ENCODE peak calls at places on chromosome 21, in six cellular contexts. E, K, U, V, S and J are unnamed samples.

GRCh38 chr21:28393279-28393678 is 599.4 kb downstream of the LTN1 start:
- DNase-seq in E (peak), K (no peak), U (no peak), V (no peak), S (peak), J (no peak)

GRCh38 chr21:27839512-27840115 is 872.7 kb upstream of the ADAMTS5 start:
- DNase-seq in E (no peak), K (no peak), U (no peak), V (no peak), S (no peak), J (no peak)

GRCh38 chr21:17903029-17903806 is 84.1 kb upstream of the C21orf91 start:
- DNase-seq in E (no peak), K (no peak), U (no peak), V (no peak), S (no peak), J (no peak)

GRCh38 chr21:15682182-15682895 is 47.4 kb upstream of the USP25 start:
- DNase-seq in E (no peak), K (no peak), U (peak), V (no peak), S (no peak), J (peak)

GRCh38 chr21:26776320-26777021 is 68.7 kb downstream of the ADAMTS1 start:
- DNase-seq in E (no peak), K (no peak), U (no peak), V (no peak), S (no peak), J (no peak)

GRCh38 chr21:28148400-28149064 is 844.1 kb downstream of the LTN1 start:
- DNase-seq in E (peak), K (no peak), U (no peak), V (no peak), S (no peak), J (no peak)

GRCh38 chr21:34202553-34203332 is 129.4 kb downstream of the MRPS6 start:
- DNase-seq in E (peak), K (peak), U (no peak), V (no peak), S (peak), J (no peak)

GRCh38 chr21:33567914-33568313 is 20.6 kb downstream of the DONSON start:
- DNase-seq in E (no peak), K (no peak), U (no peak), V (no peak), S (no peak), J (no peak)

GRCh38 chr21:17848228-17848627 is 29.1 kb upstream of the C21orf91 start:
- DNase-seq in E (peak), K (peak), U (peak), V (peak), S (peak), J (peak)

GRCh38 chr21:29217818-29218252 is 80.9 kb upstream of the BACH1 start:
- DNase-seq in E (no peak), K (no peak), U (peak), V (no peak), S (no peak), J (peak)

GRCh38 chr21:31537872-31538576 is 121.5 kb upstream of the SOD1 start:
- DNase-seq in E (no peak), K (no peak), U (no peak), V (no peak), S (no peak), J (no peak)

GRCh38 chr21:42590431-42591131 is 62.8 kb upstream of the PDE9A start:
- DNase-seq in E (no peak), K (no peak), U (no peak), V (no peak), S (no peak), J (no peak)

GRCh38 chr21:42633858-42634257 is 19.6 kb upstream of the PDE9A start:
- DNase-seq in E (no peak), K (peak), U (no peak), V (no peak), S (peak), J (no peak)

GRCh38 chr21:43325968-43326367 is 101.0 kb downstream of the SIK1 start:
- DNase-seq in E (no peak), K (no peak), U (no peak), V (no peak), S (peak), J (no peak)

GRCh38 chr21:35479529-35479928 is 430.4 kb upstream of the RUNX1 start:
- DNase-seq in E (no peak), K (no peak), U (no peak), V (no peak), S (no peak), J (no peak)

GRCh38 chr21:42878678-42878992 is 704 bp downstream of the WDR4 start:
- DNase-seq in E (no peak), K (no peak), U (no peak), V (no peak), S (no peak), J (no peak)

GRCh38 chr21:42848932-42849758 is 30.2 kb downstream of the WDR4 start:
- DNase-seq in E (no peak), K (no peak), U (no peak), V (no peak), S (no peak), J (no peak)

GRCh38 chr21:46452719-46453118 is 6.0 kb upstream of the DIP2A start:
- DNase-seq in E (no peak), K (peak), U (no peak), V (no peak), S (peak), J (no peak)

GRCh38 chr21:31909772-31910470 is 37.1 kb downstream of the HUNK start:
- DNase-seq in E (no peak), K (no peak), U (no peak), V (no peak), S (no peak), J (no peak)

GRCh38 chr21:33096426-33096825 is 26.5 kb downstream of the OLIG1 start:
- DNase-seq in E (no peak), K (no peak), U (no peak), V (no peak), S (no peak), J (no peak)

GRCh38 chr21:43343992-43344886 is 82.7 kb downstream of the SIK1 start:
- DNase-seq in E (peak), K (no peak), U (no peak), V (no peak), S (no peak), J (no peak)

GRCh38 chr21:31781737-31782136 is 49.8 kb upstream of the SCAF4 start:
- DNase-seq in E (peak), K (no peak), U (peak), V (peak), S (no peak), J (no peak)

GRCh38 chr21:31283025-31283424 is 61.0 kb downstream of the TIAM1 start:
- DNase-seq in E (no peak), K (no peak), U (no peak), V (no peak), S (no peak), J (no peak)

GRCh38 chr21:28742527-28742926 is 250.2 kb downstream of the LTN1 start:
- DNase-seq in E (no peak), K (no peak), U (no peak), V (no peak), S (no peak), J (no peak)

DNA sequence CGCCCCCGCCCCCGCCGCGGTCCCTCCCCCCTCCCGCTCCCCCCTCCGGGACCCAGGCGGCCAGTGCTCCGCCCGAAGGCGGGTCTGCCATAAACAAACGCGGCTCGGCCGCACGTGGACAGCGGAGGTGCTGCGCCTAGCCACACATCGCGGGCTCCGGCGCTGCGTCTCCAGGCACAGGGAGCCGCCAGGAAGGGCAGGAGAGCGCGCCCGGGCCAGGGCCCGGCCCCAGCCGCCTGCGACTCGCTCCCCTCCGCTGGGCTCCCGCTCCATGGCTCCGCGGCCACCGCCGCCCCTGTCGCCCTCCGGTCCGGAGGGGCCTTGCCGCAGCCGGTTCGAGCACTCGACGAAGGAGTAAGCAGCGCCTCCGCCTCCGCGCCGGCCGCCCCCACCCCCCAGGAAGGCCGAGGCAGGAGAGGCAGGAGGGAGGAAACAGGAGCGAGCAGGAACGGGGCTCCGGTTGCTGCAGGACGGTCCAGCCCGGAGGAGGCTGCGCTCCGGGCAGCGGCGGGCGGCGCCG is at the start of gene SIM2:
- DNase-seq in E (no peak), K (no peak), U (no peak), V (no peak), S (no peak), J (no peak)
- H3K4me3 ChIP-seq in E (peak), K (peak), U (peak), V (peak), S (no peak), J (peak)

DNA sequence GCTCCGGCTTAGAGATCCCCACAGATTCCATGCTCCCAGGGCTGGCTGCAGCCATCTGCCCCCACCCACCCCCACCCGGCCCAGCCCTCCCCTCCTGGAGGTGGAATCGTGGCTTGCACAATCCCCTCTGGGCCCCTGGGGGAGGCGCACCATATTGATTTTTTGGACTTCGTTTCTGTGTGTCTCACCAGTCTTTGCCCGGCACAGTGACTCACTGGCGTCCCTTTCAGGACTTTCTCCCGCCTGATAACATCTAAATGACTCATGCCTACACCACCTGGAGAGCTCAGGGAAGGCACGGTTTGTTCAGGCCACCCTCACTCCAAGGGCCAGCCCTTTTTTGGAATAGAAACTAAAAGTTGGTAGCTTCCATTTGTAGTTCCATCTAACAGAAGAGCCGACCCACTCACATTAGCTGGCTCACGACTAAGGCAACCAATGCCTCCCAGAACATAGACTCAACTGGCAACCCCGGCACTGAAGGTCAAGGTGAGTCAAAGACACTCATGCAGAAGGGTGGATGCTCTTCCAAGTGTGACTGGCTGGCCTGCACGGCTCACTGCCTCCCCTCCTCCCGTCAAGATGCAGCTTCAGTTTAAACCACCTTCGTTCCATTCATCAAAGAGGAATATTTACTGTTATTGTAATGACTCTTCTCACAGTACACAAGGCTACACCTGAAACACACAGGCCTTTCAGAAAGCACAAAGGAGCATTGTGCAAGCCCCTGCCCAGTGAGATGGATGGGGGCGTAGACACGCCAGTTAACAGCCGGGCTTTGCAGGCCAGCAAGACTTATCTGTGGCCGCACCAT is 18.1 kb upstream of the ETS2 start:
- DNase-seq in E (peak), K (no peak), U (peak), V (no peak), S (peak), J (no peak)
- TF ChIP-seq CTCF in E (no peak), K (no peak), U (no peak), V (no peak), S (no peak), J (no peak)

GRCh38 chr21:45421846-45422775 is 17.1 kb downstream of the COL18A1 start:
- DNase-seq in E (peak), K (peak), U (no peak), V (no peak), S (no peak), J (no peak)

GRCh38 chr21:45420061-45420521 is 15.1 kb downstream of the COL18A1 start:
- DNase-seq in E (peak), K (peak), U (no peak), V (no peak), S (no peak), J (no peak)

GRCh38 chr21:45419162-45419561 is 14.2 kb downstream of the COL18A1 start:
- DNase-seq in E (peak), K (peak), U (no peak), V (no peak), S (no peak), J (no peak)

GRCh38 chr21:45421071-45421845 is 16.3 kb downstream of the COL18A1 start:
- DNase-seq in E (peak), K (peak), U (no peak), V (no peak), S (peak), J (no peak)

GRCh38 chr21:45420623-45421041 is 15.7 kb downstream of the COL18A1 start:
- DNase-seq in E (peak), K (peak), U (no peak), V (no peak), S (no peak), J (no peak)
- H3K4me3 ChIP-seq in E (no peak), K (peak), U (no peak), V (no peak), S (no peak), J (no peak)

GRCh38 chr21:14306143-14306907 is 76.6 kb downstream of the HSPA13 start:
- DNase-seq in E (no peak), K (no peak), U (no peak), V (no peak), S (no peak), J (no peak)
- TF ChIP-seq CTCF in E (no peak), K (no peak), U (no peak), V (no peak), S (no peak), J (no peak)